ENCODE peak calls at places on chromosome 15, in seven cellular contexts. One of them, this sample, is unnamed.

GRCh38 chr15:51775967-51776816 is 24.8 kb downstream of the TMOD2 start:
- DNase-seq in body of pancreas: peak
- DNase-seq in fibroblast of pulmonary artery: peak
- DNase-seq in heart left ventricle: peak
- DNase-seq in cardiac muscle cell: peak
- DNase-seq in astrocyte of the spinal cord: no peak
- DNase-seq in heart right ventricle: no peak
- DNase-seq in this sample: peak

GRCh38 chr15:27361418-27361817 is 390.4 kb downstream of the GABRG3 start:
- DNase-seq in body of pancreas: no peak
- DNase-seq in fibroblast of pulmonary artery: no peak
- DNase-seq in heart left ventricle: no peak
- DNase-seq in cardiac muscle cell: no peak
- DNase-seq in astrocyte of the spinal cord: no peak
- DNase-seq in heart right ventricle: no peak
- DNase-seq in this sample: no peak

GRCh38 chr15:26771168-26771916 is 1.5 kb downstream of the GABRB3 start:
- DNase-seq in body of pancreas: peak
- DNase-seq in fibroblast of pulmonary artery: no peak
- DNase-seq in heart left ventricle: peak
- DNase-seq in cardiac muscle cell: peak
- DNase-seq in astrocyte of the spinal cord: no peak
- DNase-seq in heart right ventricle: peak
- DNase-seq in this sample: no peak

GRCh38 chr15:62569460-62570404 is 404.6 kb upstream of the C2CD4B start:
- DNase-seq in body of pancreas: peak
- DNase-seq in fibroblast of pulmonary artery: peak
- DNase-seq in heart left ventricle: peak
- DNase-seq in cardiac muscle cell: no peak
- DNase-seq in astrocyte of the spinal cord: peak
- DNase-seq in heart right ventricle: peak
- DNase-seq in this sample: peak

GRCh38 chr15:70845616-70846360 is 8.2 kb downstream of the LARP6 start:
- DNase-seq in body of pancreas: no peak
- DNase-seq in fibroblast of pulmonary artery: no peak
- DNase-seq in heart left ventricle: no peak
- DNase-seq in cardiac muscle cell: no peak
- DNase-seq in astrocyte of the spinal cord: no peak
- DNase-seq in heart right ventricle: no peak
- DNase-seq in this sample: no peak

GRCh38 chr15:90959894-90960293 is 5.2 kb downstream of the RCCD1 start:
- DNase-seq in body of pancreas: no peak
- DNase-seq in fibroblast of pulmonary artery: peak
- DNase-seq in heart left ventricle: peak
- DNase-seq in cardiac muscle cell: no peak
- DNase-seq in astrocyte of the spinal cord: no peak
- DNase-seq in heart right ventricle: peak
- DNase-seq in this sample: peak

GRCh38 chr15:40069178-40070165 is 30.5 kb upstream of the SRP14 start:
- DNase-seq in body of pancreas: peak
- DNase-seq in fibroblast of pulmonary artery: peak
- DNase-seq in heart left ventricle: peak
- DNase-seq in cardiac muscle cell: peak
- DNase-seq in astrocyte of the spinal cord: peak
- DNase-seq in heart right ventricle: peak
- DNase-seq in this sample: peak

GRCh38 chr15:80031841-80032240 is 27.6 kb upstream of the ZFAND6 start:
- DNase-seq in body of pancreas: no peak
- DNase-seq in fibroblast of pulmonary artery: no peak
- DNase-seq in heart left ventricle: peak
- DNase-seq in cardiac muscle cell: no peak
- DNase-seq in astrocyte of the spinal cord: no peak
- DNase-seq in heart right ventricle: no peak
- DNase-seq in this sample: no peak

GRCh38 chr15:76337047-76337738 is 620 bp downstream of the ISL2 start:
- DNase-seq in body of pancreas: no peak
- DNase-seq in fibroblast of pulmonary artery: peak
- DNase-seq in heart left ventricle: no peak
- DNase-seq in cardiac muscle cell: peak
- DNase-seq in astrocyte of the spinal cord: peak
- DNase-seq in heart right ventricle: no peak
- DNase-seq in this sample: no peak

GRCh38 chr15:75307778-75308390 is 25.2 kb downstream of the GOLGA6D start:
- DNase-seq in body of pancreas: peak
- DNase-seq in fibroblast of pulmonary artery: peak
- DNase-seq in heart left ventricle: no peak
- DNase-seq in cardiac muscle cell: peak
- DNase-seq in astrocyte of the spinal cord: no peak
- DNase-seq in heart right ventricle: peak
- DNase-seq in this sample: peak

GRCh38 chr15:88342666-88343065 is 86.1 kb upstream of the NTRK3 start:
- DNase-seq in body of pancreas: no peak
- DNase-seq in fibroblast of pulmonary artery: no peak
- DNase-seq in heart left ventricle: no peak
- DNase-seq in cardiac muscle cell: no peak
- DNase-seq in astrocyte of the spinal cord: no peak
- DNase-seq in heart right ventricle: no peak
- DNase-seq in this sample: no peak

GRCh38 chr15:89358755-89359439 is 24.3 kb upstream of the POLG start:
- DNase-seq in body of pancreas: peak
- DNase-seq in fibroblast of pulmonary artery: peak
- DNase-seq in heart left ventricle: peak
- DNase-seq in cardiac muscle cell: peak
- DNase-seq in astrocyte of the spinal cord: peak
- DNase-seq in heart right ventricle: peak
- DNase-seq in this sample: peak

GRCh38 chr15:90266061-90266431 is 574 bp downstream of the NGRN start:
- DNase-seq in body of pancreas: peak
- DNase-seq in fibroblast of pulmonary artery: peak
- DNase-seq in heart left ventricle: peak
- DNase-seq in cardiac muscle cell: peak
- DNase-seq in astrocyte of the spinal cord: no peak
- DNase-seq in heart right ventricle: peak
- DNase-seq in this sample: peak

GRCh38 chr15:78749831-78750230 is 61.4 kb downstream of the ADAMTS7 start:
- DNase-seq in body of pancreas: no peak
- DNase-seq in fibroblast of pulmonary artery: no peak
- DNase-seq in heart left ventricle: no peak
- DNase-seq in cardiac muscle cell: no peak
- DNase-seq in astrocyte of the spinal cord: no peak
- DNase-seq in heart right ventricle: no peak
- DNase-seq in this sample: no peak

GRCh38 chr15:61633951-61634350 is 404.8 kb upstream of the RORA start:
- DNase-seq in body of pancreas: no peak
- DNase-seq in fibroblast of pulmonary artery: no peak
- DNase-seq in heart left ventricle: no peak
- DNase-seq in cardiac muscle cell: no peak
- DNase-seq in astrocyte of the spinal cord: no peak
- DNase-seq in heart right ventricle: no peak
- DNase-seq in this sample: no peak

GRCh38 chr15:35481992-35482391 is 64.0 kb downstream of the DPH6 start:
- DNase-seq in body of pancreas: no peak
- DNase-seq in fibroblast of pulmonary artery: peak
- DNase-seq in heart left ventricle: no peak
- DNase-seq in cardiac muscle cell: no peak
- DNase-seq in astrocyte of the spinal cord: peak
- DNase-seq in heart right ventricle: no peak
- DNase-seq in this sample: peak

GRCh38 chr15:23750179-23750578 is 63.1 kb upstream of the NDN start:
- DNase-seq in body of pancreas: no peak
- DNase-seq in fibroblast of pulmonary artery: no peak
- DNase-seq in heart left ventricle: no peak
- DNase-seq in cardiac muscle cell: no peak
- DNase-seq in astrocyte of the spinal cord: no peak
- DNase-seq in heart right ventricle: no peak
- DNase-seq in this sample: no peak

DNA sequence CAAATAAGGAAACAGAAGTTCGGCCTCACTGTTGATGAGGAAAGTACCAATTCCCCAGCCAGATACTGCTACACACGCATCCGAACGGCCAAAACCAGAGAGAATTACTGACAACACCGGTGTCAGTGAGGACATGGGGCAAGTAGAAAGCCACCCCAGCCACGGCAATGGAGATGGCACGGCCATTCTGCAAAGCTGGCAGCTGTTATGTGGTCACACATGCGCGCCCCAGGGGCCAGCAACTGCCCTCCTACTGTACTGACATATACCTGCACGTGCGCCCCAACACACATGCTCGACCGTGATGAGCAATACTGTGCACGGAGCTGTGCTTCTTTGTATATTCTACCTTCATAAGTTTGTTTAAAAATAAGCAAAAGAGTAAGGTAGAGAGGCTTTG is 217.4 kb downstream of the ADAMTS17 start:
- DNase-seq in body of pancreas: no peak
- DNase-seq in fibroblast of pulmonary artery: no peak
- DNase-seq in heart left ventricle: no peak
- DNase-seq in cardiac muscle cell: no peak
- DNase-seq in astrocyte of the spinal cord: no peak
- DNase-seq in heart right ventricle: no peak
- DNase-seq in this sample: no peak
- TF ChIP-seq CTCF in body of pancreas: no peak
- TF ChIP-seq CTCF in fibroblast of pulmonary artery: no peak
- TF ChIP-seq CTCF in heart left ventricle: no peak
- TF ChIP-seq CTCF in cardiac muscle cell: no peak
- TF ChIP-seq CTCF in astrocyte of the spinal cord: no peak
- TF ChIP-seq CTCF in heart right ventricle: no peak
- TF ChIP-seq CTCF in this sample: no peak

GRCh38 chr15:85792872-85793621 is 1.7 kb downstream of the KLHL25 start:
- DNase-seq in body of pancreas: no peak
- DNase-seq in fibroblast of pulmonary artery: no peak
- DNase-seq in heart left ventricle: no peak
- DNase-seq in cardiac muscle cell: no peak
- DNase-seq in astrocyte of the spinal cord: no peak
- DNase-seq in heart right ventricle: no peak
- DNase-seq in this sample: peak
- H3K4me3 ChIP-seq in body of pancreas: no peak
- H3K4me3 ChIP-seq in fibroblast of pulmonary artery: peak
- H3K4me3 ChIP-seq in heart left ventricle: peak
- H3K4me3 ChIP-seq in cardiac muscle cell: peak
- H3K4me3 ChIP-seq in astrocyte of the spinal cord: peak
- H3K4me3 ChIP-seq in heart right ventricle: peak
- H3K4me3 ChIP-seq in this sample: peak

GRCh38 chr15:92187975-92188374 is 205.7 kb upstream of the ST8SIA2 start:
- DNase-seq in body of pancreas: no peak
- DNase-seq in fibroblast of pulmonary artery: no peak
- DNase-seq in heart left ventricle: no peak
- DNase-seq in cardiac muscle cell: no peak
- DNase-seq in astrocyte of the spinal cord: no peak
- DNase-seq in heart right ventricle: no peak
- DNase-seq in this sample: no peak
- TF ChIP-seq CTCF in body of pancreas: no peak
- TF ChIP-seq CTCF in fibroblast of pulmonary artery: no peak
- TF ChIP-seq CTCF in heart left ventricle: no peak
- TF ChIP-seq CTCF in cardiac muscle cell: no peak
- TF ChIP-seq CTCF in astrocyte of the spinal cord: no peak
- TF ChIP-seq CTCF in heart right ventricle: no peak
- TF ChIP-seq CTCF in this sample: no peak

DNA sequence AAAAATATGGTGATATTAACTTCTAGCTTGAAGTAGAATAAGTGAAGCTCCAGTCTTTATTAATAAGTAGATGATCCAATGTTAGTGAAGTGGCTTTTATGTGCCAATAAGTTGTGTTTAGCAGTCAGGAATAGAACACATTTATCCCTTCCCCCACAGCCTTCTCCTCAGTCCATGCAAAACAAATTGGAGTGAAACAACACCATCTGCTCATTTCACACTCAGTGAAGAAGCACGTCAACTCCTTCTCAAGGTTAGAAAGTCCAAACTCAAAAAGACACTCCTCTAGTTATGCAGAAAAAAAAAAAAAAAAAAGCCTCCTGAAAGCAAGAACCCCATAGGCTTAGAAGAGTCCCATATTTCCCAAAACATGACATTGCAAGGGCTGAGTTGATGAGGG is 18.1 kb upstream of the NEO1 start:
- DNase-seq in body of pancreas: peak
- DNase-seq in fibroblast of pulmonary artery: no peak
- DNase-seq in heart left ventricle: no peak
- DNase-seq in cardiac muscle cell: no peak
- DNase-seq in astrocyte of the spinal cord: no peak
- DNase-seq in heart right ventricle: no peak
- DNase-seq in this sample: no peak
- H3K4me3 ChIP-seq in body of pancreas: no peak
- H3K4me3 ChIP-seq in fibroblast of pulmonary artery: no peak
- H3K4me3 ChIP-seq in heart left ventricle: no peak
- H3K4me3 ChIP-seq in cardiac muscle cell: no peak
- H3K4me3 ChIP-seq in astrocyte of the spinal cord: no peak
- H3K4me3 ChIP-seq in heart right ventricle: no peak
- H3K4me3 ChIP-seq in this sample: no peak

GRCh38 chr15:34039506-34040123 is 611 bp upstream of the AVEN start:
- DNase-seq in body of pancreas: no peak
- DNase-seq in fibroblast of pulmonary artery: no peak
- DNase-seq in heart left ventricle: no peak
- DNase-seq in cardiac muscle cell: peak
- DNase-seq in astrocyte of the spinal cord: peak
- DNase-seq in heart right ventricle: no peak
- DNase-seq in this sample: no peak

GRCh38 chr15:34038023-34038403 is 991 bp downstream of the AVEN start:
- DNase-seq in body of pancreas: no peak
- DNase-seq in fibroblast of pulmonary artery: no peak
- DNase-seq in heart left ventricle: no peak
- DNase-seq in cardiac muscle cell: no peak
- DNase-seq in astrocyte of the spinal cord: no peak
- DNase-seq in heart right ventricle: no peak
- DNase-seq in this sample: no peak

GRCh38 chr15:34043391-34043790 is 4.4 kb upstream of the AVEN start:
- DNase-seq in body of pancreas: no peak
- DNase-seq in fibroblast of pulmonary artery: no peak
- DNase-seq in heart left ventricle: no peak
- DNase-seq in cardiac muscle cell: no peak
- DNase-seq in astrocyte of the spinal cord: no peak
- DNase-seq in heart right ventricle: no peak
- DNase-seq in this sample: peak

GRCh38 chr15:34039180-34039486 is at the start of gene AVEN:
- DNase-seq in body of pancreas: no peak
- DNase-seq in fibroblast of pulmonary artery: no peak
- DNase-seq in heart left ventricle: no peak
- DNase-seq in cardiac muscle cell: no peak
- DNase-seq in astrocyte of the spinal cord: no peak
- DNase-seq in heart right ventricle: peak
- DNase-seq in this sample: no peak

GRCh38 chr15:34038404-34039179 is 412 bp downstream of the AVEN start:
- DNase-seq in body of pancreas: peak
- DNase-seq in fibroblast of pulmonary artery: peak
- DNase-seq in heart left ventricle: peak
- DNase-seq in cardiac muscle cell: peak
- DNase-seq in astrocyte of the spinal cord: peak
- DNase-seq in heart right ventricle: peak
- DNase-seq in this sample: peak
- TF ChIP-seq CTCF in body of pancreas: no peak
- TF ChIP-seq CTCF in fibroblast of pulmonary artery: no peak
- TF ChIP-seq CTCF in heart left ventricle: no peak
- TF ChIP-seq CTCF in cardiac muscle cell: no peak
- TF ChIP-seq CTCF in astrocyte of the spinal cord: no peak
- TF ChIP-seq CTCF in heart right ventricle: no peak
- TF ChIP-seq CTCF in this sample: no peak

This sample was measured in cardiac fibroblast.